ENCODE peak calls at places on chromosomes 11 and 22, in nine cellular contexts. One of them, this sample, is unnamed.

GRCh38 chr22:47067911-47068654 is 305.6 kb downstream of the TBC1D22A start:
- DNase-seq in lower lobe of right lung: no peak
- DNase-seq in BJ: no peak
- DNase-seq in nephron progenitor cell: no peak
- DNase-seq in GM20000: no peak
- DNase-seq in omental fat pad: no peak
- DNase-seq in GM10248: no peak
- DNase-seq in CD4-positive, alpha-beta T cell: no peak
- DNase-seq in neural progenitor cell: no peak
- DNase-seq in this sample: no peak

GRCh38 chr22:18145676-18146388 is 4.1 kb upstream of the USP18 start:
- DNase-seq in lower lobe of right lung: no peak
- DNase-seq in BJ: no peak
- DNase-seq in nephron progenitor cell: no peak
- DNase-seq in GM20000: no peak
- DNase-seq in omental fat pad: no peak
- DNase-seq in GM10248: no peak
- DNase-seq in CD4-positive, alpha-beta T cell: no peak
- DNase-seq in neural progenitor cell: no peak
- DNase-seq in this sample: no peak

GRCh38 chr11:66853242-66854229 is 3.3 kb upstream of the LRFN4 start:
- DNase-seq in lower lobe of right lung: peak; percentile 41
- DNase-seq in BJ: no peak
- DNase-seq in nephron progenitor cell: no peak
- DNase-seq in GM20000: no peak
- DNase-seq in omental fat pad: no peak
- DNase-seq in GM10248: no peak
- DNase-seq in CD4-positive, alpha-beta T cell: no peak
- DNase-seq in neural progenitor cell: no peak
- DNase-seq in this sample: no peak

GRCh38 chr11:9004310-9004945 is 627 bp upstream of the NRIP3 start:
- DNase-seq in lower lobe of right lung: peak; percentile 55
- DNase-seq in BJ: no peak
- DNase-seq in nephron progenitor cell: peak; percentile 66
- DNase-seq in GM20000: no peak
- DNase-seq in omental fat pad: no peak
- DNase-seq in GM10248: no peak
- DNase-seq in CD4-positive, alpha-beta T cell: no peak
- DNase-seq in neural progenitor cell: peak; percentile 74
- DNase-seq in this sample: no peak

GRCh38 chr11:2375341-2375853 is 1.7 kb upstream of the CD81 start:
- DNase-seq in lower lobe of right lung: peak; percentile 57
- DNase-seq in BJ: no peak
- DNase-seq in nephron progenitor cell: no peak
- DNase-seq in GM20000: no peak
- DNase-seq in omental fat pad: no peak
- DNase-seq in GM10248: no peak
- DNase-seq in CD4-positive, alpha-beta T cell: no peak
- DNase-seq in neural progenitor cell: no peak
- DNase-seq in this sample: no peak

GRCh38 chr22:50606561-50607365 is 6.2 kb downstream of the MAPK8IP2 start:
- DNase-seq in lower lobe of right lung: no peak
- DNase-seq in BJ: no peak
- DNase-seq in nephron progenitor cell: no peak
- DNase-seq in GM20000: peak; percentile 29
- DNase-seq in omental fat pad: no peak
- DNase-seq in GM10248: no peak
- DNase-seq in CD4-positive, alpha-beta T cell: no peak
- DNase-seq in neural progenitor cell: no peak
- DNase-seq in this sample: no peak

GRCh38 chr11:20647976-20648565 is 21.3 kb upstream of the NELL1 start:
- DNase-seq in lower lobe of right lung: no peak
- DNase-seq in BJ: peak; percentile 0
- DNase-seq in nephron progenitor cell: peak; percentile 69
- DNase-seq in GM20000: peak; percentile 68
- DNase-seq in omental fat pad: no peak
- DNase-seq in GM10248: peak; percentile 64
- DNase-seq in CD4-positive, alpha-beta T cell: no peak
- DNase-seq in neural progenitor cell: peak; percentile 63
- DNase-seq in this sample: peak; percentile 7

GRCh38 chr22:45844949-45845613 is 131.9 kb downstream of the WNT7B start:
- DNase-seq in lower lobe of right lung: no peak
- DNase-seq in BJ: no peak
- DNase-seq in nephron progenitor cell: no peak
- DNase-seq in GM20000: no peak
- DNase-seq in omental fat pad: no peak
- DNase-seq in GM10248: no peak
- DNase-seq in CD4-positive, alpha-beta T cell: no peak
- DNase-seq in neural progenitor cell: peak; percentile 72
- DNase-seq in this sample: no peak

GRCh38 chr11:267491-267994 is 10.7 kb upstream of the NLRP6 start:
- DNase-seq in lower lobe of right lung: peak; percentile 86
- DNase-seq in BJ: no peak
- DNase-seq in nephron progenitor cell: no peak
- DNase-seq in GM20000: peak; percentile 76
- DNase-seq in omental fat pad: no peak
- DNase-seq in GM10248: peak; percentile 72
- DNase-seq in CD4-positive, alpha-beta T cell: peak; percentile 47
- DNase-seq in neural progenitor cell: no peak
- DNase-seq in this sample: no peak

GRCh38 chr11:271316-271715 is 6.9 kb upstream of the NLRP6 start:
- DNase-seq in lower lobe of right lung: no peak
- DNase-seq in BJ: no peak
- DNase-seq in nephron progenitor cell: no peak
- DNase-seq in GM20000: no peak
- DNase-seq in omental fat pad: no peak
- DNase-seq in GM10248: no peak
- DNase-seq in CD4-positive, alpha-beta T cell: no peak
- DNase-seq in neural progenitor cell: no peak
- DNase-seq in this sample: no peak

GRCh38 chr11:266676-267439 is 11.3 kb upstream of the NLRP6 start:
- DNase-seq in lower lobe of right lung: no peak
- DNase-seq in BJ: no peak
- DNase-seq in nephron progenitor cell: no peak
- DNase-seq in GM20000: peak; percentile 56
- DNase-seq in omental fat pad: no peak
- DNase-seq in GM10248: no peak
- DNase-seq in CD4-positive, alpha-beta T cell: no peak
- DNase-seq in neural progenitor cell: no peak
- DNase-seq in this sample: no peak

GRCh38 chr11:270451-271208 is 7.6 kb upstream of the NLRP6 start:
- DNase-seq in lower lobe of right lung: no peak
- DNase-seq in BJ: no peak
- DNase-seq in nephron progenitor cell: no peak
- DNase-seq in GM20000: no peak
- DNase-seq in omental fat pad: no peak
- DNase-seq in GM10248: no peak
- DNase-seq in CD4-positive, alpha-beta T cell: no peak
- DNase-seq in neural progenitor cell: no peak
- DNase-seq in this sample: no peak

DNA sequence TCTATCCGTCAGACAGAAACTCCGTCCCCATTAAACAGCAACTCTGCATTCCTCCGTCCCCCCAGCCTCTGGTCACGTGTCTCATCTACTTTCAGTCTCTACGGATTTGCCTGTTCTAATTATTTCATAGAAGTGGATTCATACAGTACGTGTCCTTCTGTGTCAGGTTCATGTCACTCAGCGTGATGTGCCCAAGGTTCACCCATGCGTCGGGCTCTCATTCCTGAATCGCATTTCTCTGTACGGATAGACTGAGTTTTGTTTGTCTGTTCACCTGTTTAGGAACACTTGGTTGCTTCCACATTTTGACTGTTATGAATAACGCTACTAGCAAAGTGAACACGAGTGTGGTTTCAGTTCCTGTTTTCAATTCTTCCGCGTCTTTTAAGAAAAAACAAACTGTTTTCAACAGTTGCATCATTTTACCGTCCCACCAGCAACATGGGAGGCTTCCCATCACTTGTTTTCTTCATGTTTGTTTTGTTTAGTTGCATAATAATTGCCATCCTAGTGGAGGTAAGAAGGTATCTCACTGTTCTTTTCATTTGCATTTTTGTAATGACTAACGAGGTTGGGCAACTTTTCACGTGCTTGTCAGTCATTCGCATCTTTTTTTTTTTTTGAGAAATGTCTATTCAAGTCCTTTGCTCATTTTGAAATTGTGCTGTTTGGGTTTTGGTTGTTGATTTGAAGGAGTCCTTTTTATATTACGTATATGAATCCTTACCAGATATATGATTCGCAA is 8.9 kb upstream of the NLRP6 start:
- DNase-seq in lower lobe of right lung: no peak
- DNase-seq in BJ: no peak
- DNase-seq in nephron progenitor cell: no peak
- DNase-seq in GM20000: peak; percentile 78
- DNase-seq in omental fat pad: no peak
- DNase-seq in GM10248: no peak
- DNase-seq in CD4-positive, alpha-beta T cell: no peak
- DNase-seq in neural progenitor cell: no peak
- DNase-seq in this sample: no peak
- TF ChIP-seq CTCF in lower lobe of right lung: no peak
- TF ChIP-seq CTCF in BJ: no peak
- TF ChIP-seq CTCF in nephron progenitor cell: no peak
- TF ChIP-seq CTCF in GM20000: no peak
- TF ChIP-seq CTCF in omental fat pad: no peak
- TF ChIP-seq CTCF in GM10248: no peak
- TF ChIP-seq CTCF in CD4-positive, alpha-beta T cell: no peak
- TF ChIP-seq CTCF in neural progenitor cell: no peak
- TF ChIP-seq CTCF in this sample: no peak

DNA sequence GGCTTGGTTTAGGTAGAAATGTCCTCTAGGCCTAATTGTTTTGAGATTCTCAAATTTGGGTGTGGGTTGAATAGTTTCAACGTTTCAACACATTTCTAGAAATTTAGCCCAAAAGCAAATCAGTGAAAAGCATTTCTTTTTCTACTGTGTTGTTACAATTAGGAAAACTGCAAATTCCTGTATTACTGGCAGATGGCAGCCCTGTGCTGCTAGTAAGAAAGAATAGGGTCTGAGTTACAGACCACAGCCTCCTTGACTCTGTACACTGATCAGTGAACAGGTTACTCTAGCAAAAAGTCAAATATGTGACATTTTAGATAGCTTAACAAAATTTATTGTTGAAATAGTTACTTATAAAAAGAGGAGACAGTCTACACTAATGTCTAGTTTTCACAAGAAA is 703.0 kb downstream of the JRKL start:
- DNase-seq in lower lobe of right lung: no peak
- DNase-seq in BJ: no peak
- DNase-seq in nephron progenitor cell: no peak
- DNase-seq in GM20000: no peak
- DNase-seq in omental fat pad: no peak
- DNase-seq in GM10248: no peak
- DNase-seq in CD4-positive, alpha-beta T cell: no peak
- DNase-seq in neural progenitor cell: peak; percentile 25
- DNase-seq in this sample: no peak
- TF ChIP-seq CTCF in lower lobe of right lung: no peak
- TF ChIP-seq CTCF in BJ: no peak
- TF ChIP-seq CTCF in nephron progenitor cell: no peak
- TF ChIP-seq CTCF in GM20000: no peak
- TF ChIP-seq CTCF in omental fat pad: no peak
- TF ChIP-seq CTCF in GM10248: no peak
- TF ChIP-seq CTCF in CD4-positive, alpha-beta T cell: no peak
- TF ChIP-seq CTCF in neural progenitor cell: peak; percentile 42
- TF ChIP-seq CTCF in this sample: no peak

DNA sequence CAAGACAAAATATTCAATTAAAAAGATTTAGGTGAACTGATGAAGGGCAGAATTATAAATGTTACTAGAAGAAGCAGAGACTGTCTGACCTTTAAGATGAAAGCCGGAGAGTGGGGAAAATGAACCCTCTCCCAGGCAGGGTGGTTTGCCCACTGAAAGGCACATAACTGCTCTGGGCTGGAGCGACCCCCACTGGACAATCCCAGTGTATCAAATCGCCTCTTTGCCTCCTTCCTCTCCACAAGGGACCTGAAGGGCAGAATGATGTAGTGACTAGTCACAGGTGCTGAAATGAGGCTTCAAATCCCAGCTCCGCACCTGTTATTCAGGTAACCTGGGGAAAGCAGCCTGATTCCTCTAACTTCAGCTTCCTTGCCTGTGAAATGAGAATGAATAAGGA is 69.0 kb downstream of the EFCAB6 start:
- DNase-seq in lower lobe of right lung: no peak
- DNase-seq in BJ: no peak
- DNase-seq in nephron progenitor cell: peak; percentile 26
- DNase-seq in GM20000: no peak
- DNase-seq in omental fat pad: no peak
- DNase-seq in GM10248: no peak
- DNase-seq in CD4-positive, alpha-beta T cell: no peak
- DNase-seq in neural progenitor cell: peak; percentile 66
- DNase-seq in this sample: no peak
- TF ChIP-seq CTCF in lower lobe of right lung: no peak
- TF ChIP-seq CTCF in BJ: no peak
- TF ChIP-seq CTCF in nephron progenitor cell: peak; percentile 34
- TF ChIP-seq CTCF in GM20000: peak; percentile 11
- TF ChIP-seq CTCF in omental fat pad: no peak
- TF ChIP-seq CTCF in GM10248: no peak
- TF ChIP-seq CTCF in CD4-positive, alpha-beta T cell: no peak
- TF ChIP-seq CTCF in neural progenitor cell: peak; percentile 74
- TF ChIP-seq CTCF in this sample: peak; percentile 27

GRCh38 chr22:22487869-22488597 is 20.5 kb downstream of the ZNF280B start:
- DNase-seq in lower lobe of right lung: no peak
- DNase-seq in BJ: no peak
- DNase-seq in nephron progenitor cell: no peak
- DNase-seq in GM20000: no peak
- DNase-seq in omental fat pad: no peak
- DNase-seq in GM10248: no peak
- DNase-seq in CD4-positive, alpha-beta T cell: no peak
- DNase-seq in neural progenitor cell: no peak
- DNase-seq in this sample: no peak

GRCh38 chr22:22484023-22484422 is 24.5 kb downstream of the ZNF280B start:
- DNase-seq in lower lobe of right lung: no peak
- DNase-seq in BJ: no peak
- DNase-seq in nephron progenitor cell: no peak
- DNase-seq in GM20000: no peak
- DNase-seq in omental fat pad: no peak
- DNase-seq in GM10248: no peak
- DNase-seq in CD4-positive, alpha-beta T cell: no peak
- DNase-seq in neural progenitor cell: no peak
- DNase-seq in this sample: no peak

GRCh38 chr22:22485524-22485923 is 23.0 kb downstream of the ZNF280B start:
- DNase-seq in lower lobe of right lung: no peak
- DNase-seq in BJ: no peak
- DNase-seq in nephron progenitor cell: no peak
- DNase-seq in GM20000: no peak
- DNase-seq in omental fat pad: no peak
- DNase-seq in GM10248: no peak
- DNase-seq in CD4-positive, alpha-beta T cell: no peak
- DNase-seq in neural progenitor cell: no peak
- DNase-seq in this sample: no peak

GRCh38 chr22:22487059-22487458 is 21.5 kb downstream of the ZNF280B start:
- DNase-seq in lower lobe of right lung: no peak
- DNase-seq in BJ: no peak
- DNase-seq in nephron progenitor cell: no peak
- DNase-seq in GM20000: no peak
- DNase-seq in omental fat pad: no peak
- DNase-seq in GM10248: no peak
- DNase-seq in CD4-positive, alpha-beta T cell: no peak
- DNase-seq in neural progenitor cell: no peak
- DNase-seq in this sample: no peak

DNA sequence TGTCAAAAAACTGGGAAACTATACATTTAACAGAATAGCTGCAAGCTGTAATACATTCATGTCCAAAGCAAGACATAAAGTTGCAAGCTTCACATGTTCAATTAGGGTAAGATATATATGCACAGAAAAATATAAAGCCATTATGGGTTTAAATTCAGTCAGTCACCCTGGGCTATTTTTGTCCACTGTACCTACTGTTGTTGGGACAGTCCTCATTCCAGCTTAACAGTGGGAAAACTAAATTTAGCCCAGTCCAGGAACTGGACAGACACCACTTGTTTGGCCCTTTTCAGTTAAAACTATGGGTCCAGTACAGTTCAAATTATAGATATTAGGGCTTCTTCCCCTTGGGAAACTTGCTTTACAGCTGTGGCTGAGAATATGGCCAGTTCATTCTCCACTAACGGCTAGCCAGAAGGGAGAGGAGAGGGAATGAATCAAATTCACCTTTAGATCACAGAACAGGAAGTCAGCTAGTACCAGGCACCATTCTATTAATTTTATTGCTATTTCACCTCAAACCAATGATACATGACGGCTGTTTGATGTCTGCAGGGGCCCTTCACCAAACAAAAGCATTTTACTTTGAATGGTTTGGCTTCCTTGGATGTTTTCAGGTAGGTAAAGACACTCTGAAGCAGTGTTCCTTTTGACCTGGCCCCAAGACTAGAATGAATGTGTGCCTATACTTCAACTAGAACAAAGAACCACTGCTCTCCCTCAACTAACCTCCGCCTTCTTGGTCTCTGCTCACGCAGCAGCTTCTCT is 22.2 kb downstream of the ZNF280B start:
- DNase-seq in lower lobe of right lung: no peak
- DNase-seq in BJ: no peak
- DNase-seq in nephron progenitor cell: no peak
- DNase-seq in GM20000: no peak
- DNase-seq in omental fat pad: no peak
- DNase-seq in GM10248: no peak
- DNase-seq in CD4-positive, alpha-beta T cell: no peak
- DNase-seq in neural progenitor cell: no peak
- DNase-seq in this sample: no peak
- TF ChIP-seq CTCF in lower lobe of right lung: no peak
- TF ChIP-seq CTCF in BJ: no peak
- TF ChIP-seq CTCF in nephron progenitor cell: no peak
- TF ChIP-seq CTCF in GM20000: no peak
- TF ChIP-seq CTCF in omental fat pad: no peak
- TF ChIP-seq CTCF in GM10248: no peak
- TF ChIP-seq CTCF in CD4-positive, alpha-beta T cell: no peak
- TF ChIP-seq CTCF in neural progenitor cell: no peak
- TF ChIP-seq CTCF in this sample: no peak

This sample was measured in AG09319.